ENCODE peak calls at places on chromosomes 5 and 9, in four cellular contexts. Y is uterus, Z is HepG2, C is pancreas. S is an unnamed sample. For H3K4me1, the result is how much of the 10 kb centered on the place peaks cover.

GRCh38 chr9:21616082-21616778 is 134.1 kb upstream of the IFNE start:
- DNase-seq in Y (no peak), Z (no peak), C (no peak), S (no peak)

GRCh38 chr9:137163101-137163661 is 6.7 kb downstream of the LRRC26 start:
- DNase-seq in Y (no peak), Z (no peak), C (no peak), S (no peak)

GRCh38 chr9:105066265-105066865 is 138.4 kb upstream of the ABCA1 start:
- DNase-seq in Y (no peak), Z (no peak), C (no peak), S (no peak)

GRCh38 chr9:79617395-79617794 is 45.6 kb downstream of the TLE4 start:
- DNase-seq in Y (peak), Z (no peak), C (no peak), S (peak)

GRCh38 chr5:177364159-177364962 is 6.6 kb downstream of the RGS14 start:
- DNase-seq in Y (no peak), Z (no peak), C (no peak), S (no peak)

GRCh38 chr5:50325237-50325832 is 115.8 kb downstream of the EMB start:
- DNase-seq in Y (no peak), Z (no peak), C (no peak), S (no peak)

GRCh38 chr9:5633243-5633642 is 4.3 kb downstream of the RIC1 start:
- DNase-seq in Y (no peak), Z (no peak), C (no peak), S (no peak)

GRCh38 chr9:100670719-100671118 is 92.8 kb downstream of the CAVIN4 start:
- DNase-seq in Y (no peak), Z (no peak), C (no peak), S (no peak)

GRCh38 chr5:148778891-148779290 is 47.5 kb upstream of the ADRB2 start:
- DNase-seq in Y (no peak), Z (no peak), C (no peak), S (no peak)

GRCh38 chr5:172534229-172535169 is 80.2 kb upstream of the SH3PXD2B start:
- DNase-seq in Y (no peak), Z (no peak), C (no peak), S (no peak)

GRCh38 chr9:136765041-136765440 is 723 bp upstream of the LCN15 start:
- DNase-seq in Y (no peak), Z (peak), C (no peak), S (peak)

GRCh38 chr9:114516913-114517312 is 11.6 kb upstream of the WHRN start:
- DNase-seq in Y (no peak), Z (no peak), C (no peak), S (no peak)

GRCh38 chr9:109098221-109098959 is 21.4 kb downstream of the TMEM245 start:
- DNase-seq in Y (no peak), Z (peak), C (peak), S (peak)

GRCh38 chr5:163794993-163795392 is 289.6 kb downstream of the MAT2B start:
- DNase-seq in Y (no peak), Z (no peak), C (no peak), S (no peak)

GRCh38 chr9:86500667-86501435 is 146.6 kb upstream of the TUT7 start:
- DNase-seq in Y (no peak), Z (no peak), C (no peak), S (no peak)

GRCh38 chr5:176736271-176736965 is 73.9 kb upstream of the UNC5A start:
- DNase-seq in Y (peak), Z (no peak), C (peak), S (no peak)

GRCh38 chr5:83265318-83265717 is 188.0 kb downstream of the XRCC4 start:
- DNase-seq in Y (no peak), Z (peak), C (peak), S (no peak)

GRCh38 chr9:69023650-69024049 is 9.7 kb upstream of the PRKACG start:
- DNase-seq in Y (no peak), Z (no peak), C (peak), S (no peak)

GRCh38 chr9:114266969-114267368 is 55.9 kb upstream of the ORM1 start:
- DNase-seq in Y (peak), Z (no peak), C (no peak), S (no peak)

GRCh38 chr5:139875957-139876356 is 80.3 kb downstream of the PSD2 start:
- DNase-seq in Y (no peak), Z (no peak), C (no peak), S (no peak)

GRCh38 chr9:80085668-80086067 is 513.9 kb downstream of the TLE4 start:
- DNase-seq in Y (no peak), Z (no peak), C (no peak), S (no peak)

GRCh38 chr5:32683125-32683524 is 28.0 kb upstream of the NPR3 start:
- DNase-seq in Y (no peak), Z (no peak), C (no peak), S (no peak)

GRCh38 chr5:19240150-19240549 is 747.9 kb downstream of the CDH18 start:
- DNase-seq in Y (no peak), Z (no peak), C (no peak), S (no peak)

GRCh38 chr5:45521067-45521466 is 175.1 kb downstream of the HCN1 start:
- DNase-seq in Y (no peak), Z (peak), C (peak), S (peak)

GRCh38 chr9:83011611-83012010 is 51.3 kb downstream of the RASEF start:
- DNase-seq in Y (no peak), Z (no peak), C (no peak), S (no peak)

GRCh38 chr5:59525957-59526356 is 367.6 kb downstream of the PDE4D start:
- DNase-seq in Y (no peak), Z (peak), C (no peak), S (no peak)

GRCh38 chr9:126491256-126491879 is 122.4 kb upstream of the LMX1B start:
- DNase-seq in Y (no peak), Z (peak), C (no peak), S (peak)

GRCh38 chr5:108836492-108836891 is 88.8 kb downstream of the FER start:
- DNase-seq in Y (no peak), Z (no peak), C (no peak), S (no peak)

GRCh38 chr5:35012365-35012764 is 35.4 kb downstream of the AGXT2 start:
- DNase-seq in Y (no peak), Z (no peak), C (no peak), S (no peak)

GRCh38 chr5:157253547-157253946 is 12.4 kb upstream of the CYFIP2 start:
- DNase-seq in Y (peak), Z (peak), C (no peak), S (peak)

GRCh38 chr9:97555164-97555563 is 53.7 kb downstream of the TMOD1 start:
- DNase-seq in Y (no peak), Z (no peak), C (no peak), S (peak)

GRCh38 chr5:14213813-14214585 is 70.9 kb downstream of the TRIO start:
- DNase-seq in Y (no peak), Z (peak), C (no peak), S (no peak)
- H3K4me3 ChIP-seq in Y (no peak), Z (no peak), C (no peak), S (no peak)

GRCh38 chr5:2759696-2760461 is 8.4 kb upstream of the IRX2 start:
- DNase-seq in Y (no peak), Z (no peak), C (no peak), S (no peak)
- H3K4me1 ChIP-seq in Y (under half), Z (under half), C (under half), S (under half)

DNA sequence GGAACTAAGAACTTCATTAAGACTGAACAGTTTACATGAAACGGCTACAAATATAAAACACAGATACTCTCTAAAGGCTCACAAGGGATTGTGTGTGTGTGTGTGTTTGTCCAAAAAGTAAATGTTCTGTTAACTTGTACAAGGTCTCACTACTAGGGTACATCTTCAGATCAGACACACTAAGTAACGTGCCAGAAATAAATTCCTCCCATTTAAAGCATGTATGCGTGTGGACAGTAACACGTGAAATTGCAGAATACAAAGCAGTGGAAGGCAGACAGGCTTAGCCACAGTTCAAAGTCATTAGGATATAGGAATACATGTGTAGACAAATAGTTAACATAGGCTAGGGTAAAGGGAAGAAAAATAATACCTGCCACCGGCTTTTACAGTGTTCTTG is 1.8 kb downstream of the BNC2 start:
- DNase-seq in Y (no peak), Z (no peak), C (no peak), S (no peak)
- H3K4me3 ChIP-seq in Y (peak), Z (no peak), C (no peak), S (peak)

DNA sequence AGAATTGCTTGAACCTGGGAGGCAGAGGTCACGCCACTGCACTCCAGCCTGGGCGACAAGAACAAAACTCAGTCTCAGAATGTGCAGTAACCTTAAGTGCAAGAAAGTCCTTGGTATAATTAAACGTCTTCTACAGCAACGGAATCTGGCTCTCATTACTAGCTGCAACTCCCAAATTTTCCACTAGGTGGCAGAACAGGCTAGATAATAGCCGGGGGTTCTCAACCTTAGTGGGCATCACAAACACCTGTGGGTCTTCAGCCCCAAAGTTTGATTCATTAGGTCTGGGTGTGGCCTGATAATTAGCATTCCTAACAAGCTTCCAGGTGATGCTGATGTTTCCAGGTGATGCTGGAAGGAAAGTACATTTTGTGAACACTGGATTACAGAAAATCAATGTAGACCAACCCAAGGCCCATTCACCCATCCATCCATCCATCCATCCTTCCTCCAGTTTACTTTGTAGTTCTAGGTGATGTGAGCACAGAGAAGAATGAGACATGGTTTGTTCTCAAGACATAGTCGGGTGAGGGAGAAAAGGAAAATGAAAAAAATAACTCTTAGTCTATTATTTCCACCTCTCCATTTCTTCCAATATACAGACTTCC is 37.3 kb downstream of the FBXW2 start:
- DNase-seq in Y (peak), Z (peak), C (peak), S (no peak)
- H3K4me1 ChIP-seq in Y (under half), Z (under half), C (under half), S (under half)

DNA sequence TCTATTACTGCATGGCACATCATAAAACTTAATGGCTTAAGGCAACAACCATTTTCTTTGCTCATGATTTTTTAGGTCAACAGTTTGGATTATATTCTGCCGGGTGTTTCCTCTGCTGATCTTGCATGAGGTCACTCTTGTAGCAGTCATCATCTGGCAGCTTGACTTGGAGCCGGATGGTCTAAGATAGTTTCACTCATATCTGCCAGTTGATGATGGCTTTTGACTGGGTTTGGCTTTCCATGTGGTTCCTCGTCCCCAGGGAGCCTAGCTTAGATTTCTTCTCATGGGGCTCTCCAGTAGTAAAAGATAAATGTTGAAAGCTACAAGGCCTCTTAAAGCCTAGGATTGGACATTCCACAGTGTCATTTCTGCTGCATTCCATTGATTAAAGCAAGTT is 27.4 kb downstream of the LNPEP start:
- DNase-seq in Y (peak), Z (no peak), C (no peak), S (peak)
- H3K4me3 ChIP-seq in Y (no peak), Z (no peak), C (no peak), S (no peak)

DNA sequence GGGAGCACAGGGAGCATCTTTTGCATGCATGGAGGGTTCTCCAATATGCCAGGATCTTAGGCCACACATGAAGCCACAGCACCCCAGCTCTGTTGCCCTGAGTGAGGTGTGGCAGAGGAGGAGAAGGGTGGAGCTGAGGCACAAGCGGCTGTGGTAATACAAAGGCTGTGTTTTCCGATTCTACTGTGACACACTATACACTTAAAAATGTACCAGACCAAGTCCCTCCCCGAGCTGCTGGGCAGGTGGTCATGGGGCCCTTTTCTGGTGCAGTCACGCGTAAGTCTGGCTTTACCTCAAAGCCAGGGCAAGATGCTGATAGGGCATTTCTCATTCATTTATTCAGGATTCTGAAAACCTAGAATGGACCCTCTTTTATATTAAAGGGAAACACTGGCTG is 3.7 kb downstream of the ADGRV1 start:
- DNase-seq in Y (no peak), Z (no peak), C (no peak), S (no peak)
- H3K4me1 ChIP-seq in Y (under half), Z (under half), C (under half), S (under half)

GRCh38 chr5:144468542-144468941 is 297.9 kb downstream of the KCTD16 start:
- DNase-seq in Y (no peak), Z (no peak), C (no peak), S (no peak)

GRCh38 chr5:144478532-144478931 is 307.9 kb downstream of the KCTD16 start:
- DNase-seq in Y (no peak), Z (no peak), C (no peak), S (no peak)

GRCh38 chr5:144467795-144468194 is 297.1 kb downstream of the KCTD16 start:
- DNase-seq in Y (no peak), Z (peak), C (peak), S (peak)

GRCh38 chr5:144469106-144469505 is 298.4 kb downstream of the KCTD16 start:
- DNase-seq in Y (no peak), Z (no peak), C (no peak), S (no peak)

DNA sequence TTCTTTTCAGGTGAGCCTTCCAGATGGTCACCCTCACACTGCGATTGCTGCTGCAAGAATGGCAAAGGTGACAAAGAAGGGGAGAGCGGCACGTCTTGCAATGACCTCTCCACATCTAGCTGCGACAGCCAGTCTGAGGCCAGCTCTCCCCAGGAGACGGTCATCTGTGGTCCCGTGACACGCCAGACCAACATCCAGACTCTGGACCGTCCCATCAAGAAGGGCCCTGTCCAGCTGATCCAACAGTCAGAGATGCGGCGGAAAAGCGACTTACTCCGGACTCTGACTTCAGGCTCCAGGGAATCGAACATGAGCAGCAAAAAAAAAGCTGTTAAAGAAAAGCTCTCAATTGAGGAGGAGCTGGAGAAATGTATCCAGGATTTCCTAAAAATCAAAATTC is 303.0 kb downstream of the KCTD16 start:
- DNase-seq in Y (no peak), Z (no peak), C (no peak), S (no peak)
- H3K4me3 ChIP-seq in Y (no peak), Z (no peak), C (no peak), S (no peak)

DNA sequence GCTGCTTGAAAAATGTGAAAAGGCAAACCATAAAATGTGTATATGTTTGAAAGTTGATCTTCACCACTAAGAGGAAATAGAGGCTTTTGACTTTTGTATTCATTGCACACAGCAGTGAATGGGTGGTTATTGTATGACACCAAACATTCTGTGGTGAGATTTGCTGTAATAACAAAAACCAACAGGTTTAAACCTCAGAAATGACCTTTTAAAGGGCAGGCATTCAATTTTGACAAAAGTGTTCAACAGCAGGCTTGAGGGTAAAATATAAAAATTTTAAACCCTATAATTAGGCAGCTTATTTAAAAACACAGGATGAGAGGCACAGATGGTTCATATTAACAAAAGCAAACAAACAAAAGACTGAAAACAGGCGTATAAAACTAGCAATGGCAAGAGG is 128.1 kb upstream of the NUDT12 start:
- DNase-seq in Y (no peak), Z (no peak), C (no peak), S (no peak)
- H3K4me1 ChIP-seq in Y (under half), Z (under half), C (under half), S (under half)

DNA sequence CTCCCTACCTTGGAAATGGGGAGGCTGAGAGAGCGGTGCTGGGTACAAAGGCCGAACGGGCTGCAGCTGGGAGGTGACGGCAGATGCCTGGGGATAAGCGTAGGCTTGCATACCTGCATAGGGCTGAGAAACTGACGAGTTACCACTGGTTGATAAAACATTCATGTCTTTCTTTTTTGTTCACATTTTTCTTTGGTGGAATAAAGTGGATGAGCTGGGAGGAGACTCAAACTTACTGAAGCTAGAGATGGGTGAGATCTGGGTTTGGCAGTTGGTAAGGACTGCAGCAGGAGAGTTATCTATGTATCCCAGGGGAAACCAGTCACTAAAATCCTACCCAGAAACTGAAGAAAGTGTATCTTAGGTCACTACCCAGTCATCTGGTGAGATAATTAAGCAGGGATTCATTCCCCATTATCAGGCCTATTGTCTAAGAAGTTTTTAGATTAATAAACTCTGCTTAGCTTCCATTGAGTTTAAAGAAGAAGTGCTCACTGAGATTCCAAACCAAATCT is 34.8 kb downstream of the FKBP15 start:
- DNase-seq in Y (no peak), Z (no peak), C (no peak), S (no peak)
- H3K4me3 ChIP-seq in Y (no peak), Z (no peak), C (no peak), S (no peak)